ENCODE peak calls at places on chromosomes 4 and X, in seven cellular contexts. One of them, this sample, is unnamed.

GRCh38 chr4:152929888-152930287 is 6.2 kb upstream of the FHDC1 start:
- DNase-seq in CD4-positive, CD25-positive, alpha-beta regulatory T cell: no peak
- DNase-seq in tibial nerve: no peak
- DNase-seq in left lung: no peak
- DNase-seq in left ventricle myocardium inferior: no peak
- DNase-seq in HCT116: no peak
- DNase-seq in A549: no peak
- DNase-seq in this sample: no peak

GRCh38 chr4:9964884-9965283 is 56.4 kb downstream of the SLC2A9 start:
- DNase-seq in CD4-positive, CD25-positive, alpha-beta regulatory T cell: no peak
- DNase-seq in tibial nerve: peak; percentile 36
- DNase-seq in left lung: no peak
- DNase-seq in left ventricle myocardium inferior: no peak
- DNase-seq in HCT116: no peak
- DNase-seq in A549: no peak
- DNase-seq in this sample: no peak

GRCh38 chr4:55947254-55947882 is 1.4 kb upstream of the CEP135 start:
- DNase-seq in CD4-positive, CD25-positive, alpha-beta regulatory T cell: peak; percentile 52
- DNase-seq in tibial nerve: no peak
- DNase-seq in left lung: no peak
- DNase-seq in left ventricle myocardium inferior: no peak
- DNase-seq in HCT116: no peak
- DNase-seq in A549: no peak
- DNase-seq in this sample: no peak

GRCh38 chr4:78014889-78015886 is 41.9 kb upstream of the FRAS1 start:
- DNase-seq in CD4-positive, CD25-positive, alpha-beta regulatory T cell: no peak
- DNase-seq in tibial nerve: no peak
- DNase-seq in left lung: no peak
- DNase-seq in left ventricle myocardium inferior: no peak
- DNase-seq in HCT116: no peak
- DNase-seq in A549: no peak
- DNase-seq in this sample: no peak

GRCh38 chr4:70676554-70677090 is 10.3 kb upstream of the JCHAIN start:
- DNase-seq in CD4-positive, CD25-positive, alpha-beta regulatory T cell: no peak
- DNase-seq in tibial nerve: no peak
- DNase-seq in left lung: no peak
- DNase-seq in left ventricle myocardium inferior: no peak
- DNase-seq in HCT116: no peak
- DNase-seq in A549: no peak
- DNase-seq in this sample: no peak

GRCh38 chr4:2793578-2793919 is 664 bp downstream of the SH3BP2 start:
- DNase-seq in CD4-positive, CD25-positive, alpha-beta regulatory T cell: no peak
- DNase-seq in tibial nerve: no peak
- DNase-seq in left lung: peak; percentile 93
- DNase-seq in left ventricle myocardium inferior: peak; percentile 44
- DNase-seq in HCT116: peak; percentile 12
- DNase-seq in A549: peak; percentile 30
- DNase-seq in this sample: peak; percentile 69

GRCh38 chr4:123785515-123785914 is 388.9 kb downstream of the SPRY1 start:
- DNase-seq in CD4-positive, CD25-positive, alpha-beta regulatory T cell: no peak
- DNase-seq in tibial nerve: peak; percentile 65
- DNase-seq in left lung: no peak
- DNase-seq in left ventricle myocardium inferior: peak; percentile 52
- DNase-seq in HCT116: no peak
- DNase-seq in A549: no peak
- DNase-seq in this sample: peak; percentile 78

GRCh38 chrX:151177141-151178027 is 1.0 kb downstream of the GPR50 start:
- DNase-seq in CD4-positive, CD25-positive, alpha-beta regulatory T cell: no peak
- DNase-seq in tibial nerve: no peak
- DNase-seq in left lung: no peak
- DNase-seq in left ventricle myocardium inferior: no peak
- DNase-seq in HCT116: no peak
- DNase-seq in A549: no peak
- DNase-seq in this sample: no peak

GRCh38 chrX:10101269-10101668 is 55.5 kb upstream of the CLCN4 start:
- DNase-seq in CD4-positive, CD25-positive, alpha-beta regulatory T cell: no peak
- DNase-seq in tibial nerve: no peak
- DNase-seq in left lung: no peak
- DNase-seq in left ventricle myocardium inferior: no peak
- DNase-seq in HCT116: no peak
- DNase-seq in A549: peak; percentile 42
- DNase-seq in this sample: no peak

GRCh38 chr4:75672461-75673026 is 667 bp downstream of the G3BP2 start:
- DNase-seq in CD4-positive, CD25-positive, alpha-beta regulatory T cell: peak; percentile 88
- DNase-seq in tibial nerve: peak; percentile 57
- DNase-seq in left lung: peak; percentile 91
- DNase-seq in left ventricle myocardium inferior: peak; percentile 67
- DNase-seq in HCT116: peak; percentile 22
- DNase-seq in A549: peak; percentile 46
- DNase-seq in this sample: peak; percentile 85

GRCh38 chr4:185464887-185465286 is 6.6 kb downstream of the CCDC110 start:
- DNase-seq in CD4-positive, CD25-positive, alpha-beta regulatory T cell: no peak
- DNase-seq in tibial nerve: no peak
- DNase-seq in left lung: no peak
- DNase-seq in left ventricle myocardium inferior: no peak
- DNase-seq in HCT116: no peak
- DNase-seq in A549: no peak
- DNase-seq in this sample: no peak

GRCh38 chr4:98746936-98747658 is 88.7 kb upstream of the TSPAN5 start:
- DNase-seq in CD4-positive, CD25-positive, alpha-beta regulatory T cell: no peak
- DNase-seq in tibial nerve: no peak
- DNase-seq in left lung: no peak
- DNase-seq in left ventricle myocardium inferior: no peak
- DNase-seq in HCT116: no peak
- DNase-seq in A549: no peak
- DNase-seq in this sample: no peak

GRCh38 chrX:135484636-135485289 is 35.7 kb upstream of the INTS6L start:
- DNase-seq in CD4-positive, CD25-positive, alpha-beta regulatory T cell: peak; percentile 49
- DNase-seq in tibial nerve: peak; percentile 5
- DNase-seq in left lung: no peak
- DNase-seq in left ventricle myocardium inferior: no peak
- DNase-seq in HCT116: peak; percentile 21
- DNase-seq in A549: peak; percentile 32
- DNase-seq in this sample: no peak

GRCh38 chrX:150364347-150365050 is 1.4 kb downstream of the MAMLD1 start:
- DNase-seq in CD4-positive, CD25-positive, alpha-beta regulatory T cell: peak; percentile 19
- DNase-seq in tibial nerve: peak; percentile 7
- DNase-seq in left lung: peak; percentile 61
- DNase-seq in left ventricle myocardium inferior: peak; percentile 16
- DNase-seq in HCT116: no peak
- DNase-seq in A549: peak; percentile 21
- DNase-seq in this sample: peak; percentile 61

GRCh38 chr4:119284876-119285611 is 36.9 kb downstream of the FABP2 start:
- DNase-seq in CD4-positive, CD25-positive, alpha-beta regulatory T cell: peak; percentile 24
- DNase-seq in tibial nerve: no peak
- DNase-seq in left lung: no peak
- DNase-seq in left ventricle myocardium inferior: no peak
- DNase-seq in HCT116: no peak
- DNase-seq in A549: peak; percentile 11
- DNase-seq in this sample: no peak

GRCh38 chr4:99968330-99968729 is 18.3 kb upstream of the H2AZ1 start:
- DNase-seq in CD4-positive, CD25-positive, alpha-beta regulatory T cell: no peak
- DNase-seq in tibial nerve: no peak
- DNase-seq in left lung: no peak
- DNase-seq in left ventricle myocardium inferior: no peak
- DNase-seq in HCT116: no peak
- DNase-seq in A549: no peak
- DNase-seq in this sample: no peak

GRCh38 chrX:13994104-13994503 is 35.6 kb downstream of the GEMIN8 start:
- DNase-seq in CD4-positive, CD25-positive, alpha-beta regulatory T cell: no peak
- DNase-seq in tibial nerve: no peak
- DNase-seq in left lung: no peak
- DNase-seq in left ventricle myocardium inferior: no peak
- DNase-seq in HCT116: no peak
- DNase-seq in A549: no peak
- DNase-seq in this sample: no peak

GRCh38 chrX:138925330-138925729 is 213.8 kb upstream of the FGF13 start:
- DNase-seq in CD4-positive, CD25-positive, alpha-beta regulatory T cell: no peak
- DNase-seq in tibial nerve: peak; percentile 4
- DNase-seq in left lung: no peak
- DNase-seq in left ventricle myocardium inferior: no peak
- DNase-seq in HCT116: no peak
- DNase-seq in A549: peak; percentile 44
- DNase-seq in this sample: no peak

GRCh38 chrX:40878821-40879571 is 143.7 kb upstream of the MED14 start:
- DNase-seq in CD4-positive, CD25-positive, alpha-beta regulatory T cell: no peak
- DNase-seq in tibial nerve: no peak
- DNase-seq in left lung: no peak
- DNase-seq in left ventricle myocardium inferior: no peak
- DNase-seq in HCT116: no peak
- DNase-seq in A549: no peak
- DNase-seq in this sample: no peak
- H3K4me1 ChIP-seq in CD4-positive, CD25-positive, alpha-beta regulatory T cell: no peaks in the 10 kb centered on the region
- H3K4me1 ChIP-seq in tibial nerve: peaks cover 4% of the 10 kb centered on the region
- H3K4me1 ChIP-seq in left lung: no peaks in the 10 kb centered on the region
- H3K4me1 ChIP-seq in left ventricle myocardium inferior: no peaks in the 10 kb centered on the region
- H3K4me1 ChIP-seq in HCT116: peaks cover 4% of the 10 kb centered on the region
- H3K4me1 ChIP-seq in A549: peaks cover 5% of the 10 kb centered on the region
- H3K4me1 ChIP-seq in this sample: no peaks in the 10 kb centered on the region

DNA sequence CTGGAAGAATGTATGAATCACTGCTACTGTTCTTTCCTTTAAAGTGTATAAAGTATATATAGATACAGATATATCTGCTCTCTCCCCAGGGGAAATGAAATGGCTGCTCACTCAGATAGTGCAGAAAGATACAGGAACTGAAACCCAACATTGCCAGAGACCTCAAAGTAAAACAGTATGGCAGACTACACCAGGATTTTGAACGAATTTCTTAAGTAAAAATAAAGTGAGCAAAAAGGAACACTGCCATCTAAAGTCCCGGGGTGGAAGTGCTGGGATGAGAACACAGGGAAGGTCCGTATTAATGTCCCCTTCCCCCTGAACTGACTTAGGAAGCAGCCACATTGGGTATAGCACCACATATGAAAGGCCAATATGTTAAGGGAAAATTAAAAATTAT is 93.4 kb downstream of the TMA16 start:
- DNase-seq in CD4-positive, CD25-positive, alpha-beta regulatory T cell: peak; percentile 7
- DNase-seq in tibial nerve: no peak
- DNase-seq in left lung: no peak
- DNase-seq in left ventricle myocardium inferior: no peak
- DNase-seq in HCT116: no peak
- DNase-seq in A549: peak; percentile 11
- DNase-seq in this sample: no peak
- H3K27ac ChIP-seq in CD4-positive, CD25-positive, alpha-beta regulatory T cell: no peak overlapping the region
- H3K27ac ChIP-seq in tibial nerve: no peak overlapping the region
- H3K27ac ChIP-seq in left lung: no peak overlapping the region
- H3K27ac ChIP-seq in left ventricle myocardium inferior: no peak overlapping the region
- H3K27ac ChIP-seq in HCT116: no peak overlapping the region
- H3K27ac ChIP-seq in A549: no peak overlapping the region
- H3K27ac ChIP-seq in this sample: no peak overlapping the region

GRCh38 chr4:1204828-1205591 is 32.6 kb upstream of the SPON2 start:
- DNase-seq in CD4-positive, CD25-positive, alpha-beta regulatory T cell: no peak
- DNase-seq in tibial nerve: no peak
- DNase-seq in left lung: peak; percentile 68
- DNase-seq in left ventricle myocardium inferior: no peak
- DNase-seq in HCT116: no peak
- DNase-seq in A549: no peak
- DNase-seq in this sample: peak; percentile 53

GRCh38 chr4:1205641-1206298 is 33.4 kb upstream of the SPON2 start:
- DNase-seq in CD4-positive, CD25-positive, alpha-beta regulatory T cell: no peak
- DNase-seq in tibial nerve: no peak
- DNase-seq in left lung: peak; percentile 60
- DNase-seq in left ventricle myocardium inferior: no peak
- DNase-seq in HCT116: no peak
- DNase-seq in A549: no peak
- DNase-seq in this sample: peak; percentile 44

GRCh38 chr4:1206299-1207156 is 34.1 kb upstream of the SPON2 start:
- DNase-seq in CD4-positive, CD25-positive, alpha-beta regulatory T cell: no peak
- DNase-seq in tibial nerve: no peak
- DNase-seq in left lung: peak; percentile 71
- DNase-seq in left ventricle myocardium inferior: no peak
- DNase-seq in HCT116: no peak
- DNase-seq in A549: no peak
- DNase-seq in this sample: peak; percentile 56

GRCh38 chr4:1202526-1203378 is 30.4 kb upstream of the SPON2 start:
- DNase-seq in CD4-positive, CD25-positive, alpha-beta regulatory T cell: no peak
- DNase-seq in tibial nerve: no peak
- DNase-seq in left lung: peak; percentile 65
- DNase-seq in left ventricle myocardium inferior: no peak
- DNase-seq in HCT116: no peak
- DNase-seq in A549: no peak
- DNase-seq in this sample: no peak

DNA sequence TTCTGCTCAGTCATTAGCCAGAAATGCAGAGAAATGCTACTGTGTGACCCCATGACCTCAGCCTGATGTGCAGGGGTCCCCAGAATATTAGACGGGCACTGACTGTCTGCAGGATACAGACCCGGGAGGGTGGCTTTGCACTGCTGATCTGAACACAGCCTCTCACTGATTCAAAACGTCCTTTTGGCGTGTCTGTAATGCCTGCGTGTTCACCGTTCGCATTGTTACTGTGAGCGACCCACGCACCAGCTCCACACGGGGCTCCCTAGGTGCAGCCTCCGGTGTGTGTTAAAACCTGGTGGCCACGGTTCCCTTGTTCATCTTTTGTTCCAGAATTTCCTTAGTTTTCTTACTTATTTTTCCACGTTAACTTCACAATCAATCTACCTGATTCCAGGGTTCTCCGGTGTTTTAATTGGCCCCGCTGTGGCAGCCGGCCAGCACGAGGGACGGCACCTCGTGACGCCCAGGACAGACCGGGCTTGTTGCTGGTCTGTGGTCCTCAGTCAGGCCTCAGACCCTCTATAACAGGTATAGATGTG is 32.0 kb upstream of the SPON2 start:
- DNase-seq in CD4-positive, CD25-positive, alpha-beta regulatory T cell: no peak
- DNase-seq in tibial nerve: no peak
- DNase-seq in left lung: no peak
- DNase-seq in left ventricle myocardium inferior: no peak
- DNase-seq in HCT116: no peak
- DNase-seq in A549: no peak
- DNase-seq in this sample: peak; percentile 31
- H3K4me1 ChIP-seq in CD4-positive, CD25-positive, alpha-beta regulatory T cell: peaks cover 47% of the 10 kb centered on the region
- H3K4me1 ChIP-seq in tibial nerve: peaks cover 66% of the 10 kb centered on the region
- H3K4me1 ChIP-seq in left lung: peaks cover 82% of the 10 kb centered on the region
- H3K4me1 ChIP-seq in left ventricle myocardium inferior: peaks cover 50% of the 10 kb centered on the region
- H3K4me1 ChIP-seq in HCT116: no peaks in the 10 kb centered on the region
- H3K4me1 ChIP-seq in A549: no peaks in the 10 kb centered on the region
- H3K4me1 ChIP-seq in this sample: peaks cover 12% of the 10 kb centered on the region

DNA sequence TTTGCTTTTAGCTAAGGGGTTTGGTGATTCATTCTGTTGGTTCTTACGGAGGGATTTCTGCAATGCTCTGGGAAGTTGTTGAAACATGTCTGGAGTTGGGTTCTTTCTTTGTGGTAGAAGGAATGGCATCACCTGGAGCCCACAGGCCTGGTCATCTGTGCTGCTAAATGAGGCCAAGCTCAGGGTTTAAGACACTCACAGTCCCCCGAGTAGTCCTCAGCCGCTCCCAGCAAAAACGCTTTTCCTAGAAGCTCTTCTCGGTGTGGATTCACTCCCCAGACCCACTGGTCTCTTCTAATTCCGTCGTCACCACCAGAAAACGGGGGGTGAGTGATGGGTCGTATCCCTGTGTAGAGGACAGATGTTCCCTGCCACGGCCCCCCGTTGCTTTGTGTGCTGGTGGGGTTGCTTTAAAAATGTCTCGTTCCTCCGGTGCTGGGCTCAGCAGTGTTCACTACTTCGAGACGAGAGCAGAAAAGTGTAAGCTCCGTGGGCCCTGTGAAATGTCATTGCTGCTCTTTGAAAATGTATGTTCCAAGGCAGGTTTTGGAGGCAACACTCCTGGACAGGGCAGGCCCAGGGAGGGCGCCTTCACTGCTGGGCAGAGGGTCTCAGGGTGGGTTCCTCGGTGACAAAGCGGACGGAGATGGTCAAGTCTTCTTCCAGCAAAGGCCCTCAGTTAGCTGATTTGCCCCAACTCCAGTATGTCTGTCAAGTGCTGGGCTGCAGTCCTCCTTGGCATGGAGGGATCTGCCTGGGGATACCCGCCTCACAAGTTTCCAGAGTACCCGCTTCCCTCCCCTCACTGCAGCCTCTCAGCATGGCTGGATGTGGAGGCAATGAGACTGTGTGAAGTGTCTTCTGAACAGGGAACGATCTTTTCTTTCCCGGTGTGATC is 37.3 kb downstream of the PSAPL1 start:
- DNase-seq in CD4-positive, CD25-positive, alpha-beta regulatory T cell: no peak
- DNase-seq in tibial nerve: no peak
- DNase-seq in left lung: no peak
- DNase-seq in left ventricle myocardium inferior: no peak
- DNase-seq in HCT116: no peak
- DNase-seq in A549: no peak
- DNase-seq in this sample: peak; percentile 27
- H3K27ac ChIP-seq in CD4-positive, CD25-positive, alpha-beta regulatory T cell: no peak overlapping the region
- H3K27ac ChIP-seq in tibial nerve: no peak overlapping the region
- H3K27ac ChIP-seq in left lung: no peak overlapping the region
- H3K27ac ChIP-seq in left ventricle myocardium inferior: no peak overlapping the region
- H3K27ac ChIP-seq in HCT116: no peak overlapping the region
- H3K27ac ChIP-seq in A549: no peak overlapping the region
- H3K27ac ChIP-seq in this sample: no peak overlapping the region

This sample was measured in right cardiac atrium.